ENCODE peak calls at places on chromosomes 11 and 22, in ten cellular contexts. One of them, this sample, is unnamed.
A peak's percentile ranks its signal among the peaks of the same experiment; 100 is the strongest.

GRCh38 chr11:1290052-1291040 is 19.1 kb downstream of the TOLLIP start:
- DNase-seq in stimulated activated CD4-positive, alpha-beta T cell treated with anti-CD3 and anti-CD28 coated beads, TNF-alpha, amount 100 ng/mL, for 24 hours: no peak
- DNase-seq in NCI-H1417 treated with DMSO at 0.1 percent for 48 hours: no peak
- DNase-seq in upper lobe of left lung: peak; percentile 49
- DNase-seq in T-helper 1 cell: no peak
- DNase-seq in HCEC 1CT: no peak
- DNase-seq in stimulated activated CD8-positive, alpha-beta memory T cell treated with anti-CD3 and anti-CD28 coated beads, Interleukin-4, amount 100 ng/mL, for 1 hour: no peak
- DNase-seq in AG08396: no peak
- DNase-seq in T47D: no peak
- DNase-seq in bronchial epithelial cell: no peak
- DNase-seq in this sample: no peak

GRCh38 chr11:73972187-73972586 is 10.5 kb downstream of the UCP2 start:
- DNase-seq in stimulated activated CD8-positive, alpha-beta memory T cell treated with anti-CD3 and anti-CD28 coated beads, Interleukin-4, amount 100 ng/mL, for 1 hour: no peak
- DNase-seq in T47D: no peak
- DNase-seq in T-helper 1 cell: no peak
- DNase-seq in upper lobe of left lung: no peak
- DNase-seq in HCEC 1CT: no peak
- DNase-seq in AG08396: no peak
- DNase-seq in NCI-H1417 treated with DMSO at 0.1 percent for 48 hours: no peak
- DNase-seq in stimulated activated CD4-positive, alpha-beta T cell treated with anti-CD3 and anti-CD28 coated beads, TNF-alpha, amount 100 ng/mL, for 24 hours: no peak
- DNase-seq in bronchial epithelial cell: no peak
- DNase-seq in this sample: peak; percentile 35

GRCh38 chr11:110172666-110173065 is 79.5 kb downstream of the ZC3H12C start:
- DNase-seq in stimulated activated CD8-positive, alpha-beta memory T cell treated with anti-CD3 and anti-CD28 coated beads, Interleukin-4, amount 100 ng/mL, for 1 hour: no peak
- DNase-seq in NCI-H1417 treated with DMSO at 0.1 percent for 48 hours: no peak
- DNase-seq in AG08396: no peak
- DNase-seq in upper lobe of left lung: no peak
- DNase-seq in T-helper 1 cell: no peak
- DNase-seq in T47D: no peak
- DNase-seq in bronchial epithelial cell: no peak
- DNase-seq in stimulated activated CD4-positive, alpha-beta T cell treated with anti-CD3 and anti-CD28 coated beads, TNF-alpha, amount 100 ng/mL, for 24 hours: no peak
- DNase-seq in HCEC 1CT: no peak
- DNase-seq in this sample: no peak

GRCh38 chr11:13278620-13279486 is 1.3 kb downstream of the BMAL1 start:
- DNase-seq in T47D: peak; percentile 14
- DNase-seq in HCEC 1CT: no peak
- DNase-seq in NCI-H1417 treated with DMSO at 0.1 percent for 48 hours: no peak
- DNase-seq in bronchial epithelial cell: no peak
- DNase-seq in upper lobe of left lung: peak; percentile 86
- DNase-seq in T-helper 1 cell: peak; percentile 8
- DNase-seq in AG08396: peak; percentile 42
- DNase-seq in stimulated activated CD4-positive, alpha-beta T cell treated with anti-CD3 and anti-CD28 coated beads, TNF-alpha, amount 100 ng/mL, for 24 hours: no peak
- DNase-seq in stimulated activated CD8-positive, alpha-beta memory T cell treated with anti-CD3 and anti-CD28 coated beads, Interleukin-4, amount 100 ng/mL, for 1 hour: no peak
- DNase-seq in this sample: no peak

GRCh38 chr11:94866231-94866827 is 98.2 kb downstream of the AMOTL1 start:
- DNase-seq in AG08396: no peak
- DNase-seq in stimulated activated CD4-positive, alpha-beta T cell treated with anti-CD3 and anti-CD28 coated beads, TNF-alpha, amount 100 ng/mL, for 24 hours: no peak
- DNase-seq in T-helper 1 cell: no peak
- DNase-seq in T47D: no peak
- DNase-seq in upper lobe of left lung: no peak
- DNase-seq in stimulated activated CD8-positive, alpha-beta memory T cell treated with anti-CD3 and anti-CD28 coated beads, Interleukin-4, amount 100 ng/mL, for 1 hour: no peak
- DNase-seq in NCI-H1417 treated with DMSO at 0.1 percent for 48 hours: no peak
- DNase-seq in HCEC 1CT: no peak
- DNase-seq in bronchial epithelial cell: no peak
- DNase-seq in this sample: no peak

GRCh38 chr11:28529540-28530410 is 421.6 kb downstream of the METTL15 start:
- DNase-seq in stimulated activated CD8-positive, alpha-beta memory T cell treated with anti-CD3 and anti-CD28 coated beads, Interleukin-4, amount 100 ng/mL, for 1 hour: no peak
- DNase-seq in NCI-H1417 treated with DMSO at 0.1 percent for 48 hours: no peak
- DNase-seq in T-helper 1 cell: no peak
- DNase-seq in upper lobe of left lung: no peak
- DNase-seq in T47D: no peak
- DNase-seq in bronchial epithelial cell: peak; percentile 59
- DNase-seq in AG08396: peak; percentile 31
- DNase-seq in stimulated activated CD4-positive, alpha-beta T cell treated with anti-CD3 and anti-CD28 coated beads, TNF-alpha, amount 100 ng/mL, for 24 hours: no peak
- DNase-seq in HCEC 1CT: peak; percentile 65
- DNase-seq in this sample: no peak

GRCh38 chr11:76641905-76642304 is 28.6 kb downstream of the LRRC32 start:
- DNase-seq in AG08396: no peak
- DNase-seq in HCEC 1CT: no peak
- DNase-seq in stimulated activated CD4-positive, alpha-beta T cell treated with anti-CD3 and anti-CD28 coated beads, TNF-alpha, amount 100 ng/mL, for 24 hours: no peak
- DNase-seq in T-helper 1 cell: no peak
- DNase-seq in stimulated activated CD8-positive, alpha-beta memory T cell treated with anti-CD3 and anti-CD28 coated beads, Interleukin-4, amount 100 ng/mL, for 1 hour: no peak
- DNase-seq in bronchial epithelial cell: no peak
- DNase-seq in upper lobe of left lung: no peak
- DNase-seq in NCI-H1417 treated with DMSO at 0.1 percent for 48 hours: no peak
- DNase-seq in T47D: no peak
- DNase-seq in this sample: peak; percentile 24

GRCh38 chr11:36162909-36163434 is 126.3 kb downstream of the COMMD9 start:
- DNase-seq in upper lobe of left lung: no peak
- DNase-seq in stimulated activated CD8-positive, alpha-beta memory T cell treated with anti-CD3 and anti-CD28 coated beads, Interleukin-4, amount 100 ng/mL, for 1 hour: no peak
- DNase-seq in HCEC 1CT: no peak
- DNase-seq in AG08396: no peak
- DNase-seq in bronchial epithelial cell: no peak
- DNase-seq in stimulated activated CD4-positive, alpha-beta T cell treated with anti-CD3 and anti-CD28 coated beads, TNF-alpha, amount 100 ng/mL, for 24 hours: no peak
- DNase-seq in T-helper 1 cell: no peak
- DNase-seq in T47D: no peak
- DNase-seq in NCI-H1417 treated with DMSO at 0.1 percent for 48 hours: no peak
- DNase-seq in this sample: no peak

GRCh38 chr11:132022718-132023117 is 652.3 kb downstream of the NTM start:
- DNase-seq in AG08396: no peak
- DNase-seq in upper lobe of left lung: no peak
- DNase-seq in T47D: no peak
- DNase-seq in T-helper 1 cell: no peak
- DNase-seq in stimulated activated CD8-positive, alpha-beta memory T cell treated with anti-CD3 and anti-CD28 coated beads, Interleukin-4, amount 100 ng/mL, for 1 hour: no peak
- DNase-seq in HCEC 1CT: peak; percentile 42
- DNase-seq in NCI-H1417 treated with DMSO at 0.1 percent for 48 hours: no peak
- DNase-seq in bronchial epithelial cell: no peak
- DNase-seq in stimulated activated CD4-positive, alpha-beta T cell treated with anti-CD3 and anti-CD28 coated beads, TNF-alpha, amount 100 ng/mL, for 24 hours: no peak
- DNase-seq in this sample: no peak

GRCh38 chr11:18790820-18791174 is 801 bp downstream of the PTPN5 start:
- DNase-seq in stimulated activated CD4-positive, alpha-beta T cell treated with anti-CD3 and anti-CD28 coated beads, TNF-alpha, amount 100 ng/mL, for 24 hours: no peak
- DNase-seq in NCI-H1417 treated with DMSO at 0.1 percent for 48 hours: no peak
- DNase-seq in T47D: no peak
- DNase-seq in stimulated activated CD8-positive, alpha-beta memory T cell treated with anti-CD3 and anti-CD28 coated beads, Interleukin-4, amount 100 ng/mL, for 1 hour: no peak
- DNase-seq in AG08396: no peak
- DNase-seq in upper lobe of left lung: no peak
- DNase-seq in T-helper 1 cell: no peak
- DNase-seq in bronchial epithelial cell: no peak
- DNase-seq in HCEC 1CT: no peak
- DNase-seq in this sample: no peak

GRCh38 chr11:57899378-57899777 is 124.3 kb upstream of the OR9Q1 start:
- DNase-seq in HCEC 1CT: no peak
- DNase-seq in T47D: no peak
- DNase-seq in stimulated activated CD4-positive, alpha-beta T cell treated with anti-CD3 and anti-CD28 coated beads, TNF-alpha, amount 100 ng/mL, for 24 hours: no peak
- DNase-seq in AG08396: no peak
- DNase-seq in T-helper 1 cell: no peak
- DNase-seq in bronchial epithelial cell: peak; percentile 63
- DNase-seq in stimulated activated CD8-positive, alpha-beta memory T cell treated with anti-CD3 and anti-CD28 coated beads, Interleukin-4, amount 100 ng/mL, for 1 hour: no peak
- DNase-seq in NCI-H1417 treated with DMSO at 0.1 percent for 48 hours: no peak
- DNase-seq in upper lobe of left lung: no peak
- DNase-seq in this sample: no peak

GRCh38 chr22:37201066-37201820 is 11.0 kb downstream of the SSTR3 start:
- DNase-seq in T47D: no peak
- DNase-seq in bronchial epithelial cell: no peak
- DNase-seq in AG08396: no peak
- DNase-seq in T-helper 1 cell: no peak
- DNase-seq in upper lobe of left lung: no peak
- DNase-seq in stimulated activated CD4-positive, alpha-beta T cell treated with anti-CD3 and anti-CD28 coated beads, TNF-alpha, amount 100 ng/mL, for 24 hours: no peak
- DNase-seq in HCEC 1CT: no peak
- DNase-seq in stimulated activated CD8-positive, alpha-beta memory T cell treated with anti-CD3 and anti-CD28 coated beads, Interleukin-4, amount 100 ng/mL, for 1 hour: no peak
- DNase-seq in NCI-H1417 treated with DMSO at 0.1 percent for 48 hours: no peak
- DNase-seq in this sample: no peak